ENCODE peak calls at places on chromosomes 13 and 19, in nine cellular contexts. One of them, this sample, is unnamed.

GRCh38 chr13:75136151-75136550 is 345.8 kb downstream of the TBC1D4 start:
- DNase-seq in effector CD8-positive, alpha-beta T cell: no peak
- DNase-seq in substantia nigra: no peak
- DNase-seq in left kidney: no peak
- DNase-seq in frontal cortex: no peak
- DNase-seq in stimulated activated CD4-positive, alpha-beta T cell treated with anti-CD3 and anti-CD28 coated beads, Interleukin-1b, Interleukin-23, amount 100 ng/mL, for 24 hours: no peak
- DNase-seq in lower lobe of right lung: no peak
- DNase-seq in fibroblast of pulmonary artery: no peak
- DNase-seq in A673: no peak
- DNase-seq in this sample: peak; percentile 70

GRCh38 chr13:27053902-27054595 is 117.6 kb downstream of the USP12 start:
- DNase-seq in effector CD8-positive, alpha-beta T cell: no peak
- DNase-seq in substantia nigra: no peak
- DNase-seq in left kidney: no peak
- DNase-seq in frontal cortex: no peak
- DNase-seq in stimulated activated CD4-positive, alpha-beta T cell treated with anti-CD3 and anti-CD28 coated beads, Interleukin-1b, Interleukin-23, amount 100 ng/mL, for 24 hours: no peak
- DNase-seq in lower lobe of right lung: no peak
- DNase-seq in fibroblast of pulmonary artery: peak; percentile 69
- DNase-seq in A673: no peak
- DNase-seq in this sample: no peak

GRCh38 chr19:40659566-40659965 is 30.9 kb downstream of the NUMBL start:
- DNase-seq in effector CD8-positive, alpha-beta T cell: no peak
- DNase-seq in substantia nigra: no peak
- DNase-seq in left kidney: no peak
- DNase-seq in frontal cortex: no peak
- DNase-seq in stimulated activated CD4-positive, alpha-beta T cell treated with anti-CD3 and anti-CD28 coated beads, Interleukin-1b, Interleukin-23, amount 100 ng/mL, for 24 hours: no peak
- DNase-seq in lower lobe of right lung: no peak
- DNase-seq in fibroblast of pulmonary artery: no peak
- DNase-seq in A673: no peak
- DNase-seq in this sample: no peak

GRCh38 chr19:33868821-33869412 is 72.2 kb downstream of the KCTD15 start:
- DNase-seq in effector CD8-positive, alpha-beta T cell: no peak
- DNase-seq in substantia nigra: peak; percentile 27
- DNase-seq in left kidney: peak; percentile 79
- DNase-seq in frontal cortex: peak; percentile 63
- DNase-seq in stimulated activated CD4-positive, alpha-beta T cell treated with anti-CD3 and anti-CD28 coated beads, Interleukin-1b, Interleukin-23, amount 100 ng/mL, for 24 hours: no peak
- DNase-seq in lower lobe of right lung: no peak
- DNase-seq in fibroblast of pulmonary artery: peak; percentile 44
- DNase-seq in A673: no peak
- DNase-seq in this sample: no peak

GRCh38 chr19:52662631-52663030 is 24.5 kb upstream of the ZNF83 start:
- DNase-seq in effector CD8-positive, alpha-beta T cell: no peak
- DNase-seq in substantia nigra: no peak
- DNase-seq in left kidney: no peak
- DNase-seq in frontal cortex: no peak
- DNase-seq in stimulated activated CD4-positive, alpha-beta T cell treated with anti-CD3 and anti-CD28 coated beads, Interleukin-1b, Interleukin-23, amount 100 ng/mL, for 24 hours: no peak
- DNase-seq in lower lobe of right lung: no peak
- DNase-seq in fibroblast of pulmonary artery: no peak
- DNase-seq in A673: no peak
- DNase-seq in this sample: no peak

GRCh38 chr13:36082806-36083205 is 48.4 kb downstream of the DCLK1 start:
- DNase-seq in effector CD8-positive, alpha-beta T cell: no peak
- DNase-seq in substantia nigra: no peak
- DNase-seq in left kidney: no peak
- DNase-seq in frontal cortex: no peak
- DNase-seq in stimulated activated CD4-positive, alpha-beta T cell treated with anti-CD3 and anti-CD28 coated beads, Interleukin-1b, Interleukin-23, amount 100 ng/mL, for 24 hours: no peak
- DNase-seq in lower lobe of right lung: no peak
- DNase-seq in fibroblast of pulmonary artery: no peak
- DNase-seq in A673: no peak
- DNase-seq in this sample: no peak

GRCh38 chr19:6738726-6739389 is 622 bp upstream of the TRIP10 start:
- DNase-seq in effector CD8-positive, alpha-beta T cell: peak; percentile 38
- DNase-seq in substantia nigra: no peak
- DNase-seq in left kidney: peak; percentile 66
- DNase-seq in frontal cortex: no peak
- DNase-seq in stimulated activated CD4-positive, alpha-beta T cell treated with anti-CD3 and anti-CD28 coated beads, Interleukin-1b, Interleukin-23, amount 100 ng/mL, for 24 hours: no peak
- DNase-seq in lower lobe of right lung: peak; percentile 70
- DNase-seq in fibroblast of pulmonary artery: peak; percentile 39
- DNase-seq in A673: peak; percentile 53
- DNase-seq in this sample: no peak

GRCh38 chr13:68897331-68897730 is 1210.3 kb upstream of the ATXN8OS start:
- DNase-seq in effector CD8-positive, alpha-beta T cell: no peak
- DNase-seq in substantia nigra: no peak
- DNase-seq in left kidney: no peak
- DNase-seq in frontal cortex: no peak
- DNase-seq in stimulated activated CD4-positive, alpha-beta T cell treated with anti-CD3 and anti-CD28 coated beads, Interleukin-1b, Interleukin-23, amount 100 ng/mL, for 24 hours: no peak
- DNase-seq in lower lobe of right lung: no peak
- DNase-seq in fibroblast of pulmonary artery: no peak
- DNase-seq in A673: no peak
- DNase-seq in this sample: no peak

GRCh38 chr19:37691881-37692504 is 27.6 kb downstream of the ZNF607 start:
- DNase-seq in effector CD8-positive, alpha-beta T cell: peak; percentile 56
- DNase-seq in substantia nigra: peak; percentile 85
- DNase-seq in left kidney: peak; percentile 93
- DNase-seq in frontal cortex: peak; percentile 81
- DNase-seq in stimulated activated CD4-positive, alpha-beta T cell treated with anti-CD3 and anti-CD28 coated beads, Interleukin-1b, Interleukin-23, amount 100 ng/mL, for 24 hours: peak; percentile 42
- DNase-seq in lower lobe of right lung: peak; percentile 88
- DNase-seq in fibroblast of pulmonary artery: peak; percentile 91
- DNase-seq in A673: peak; percentile 83
- DNase-seq in this sample: peak; percentile 87

GRCh38 chr19:51150627-51151026 is 8.5 kb downstream of the SIGLEC7 start:
- DNase-seq in effector CD8-positive, alpha-beta T cell: no peak
- DNase-seq in substantia nigra: no peak
- DNase-seq in left kidney: no peak
- DNase-seq in frontal cortex: no peak
- DNase-seq in stimulated activated CD4-positive, alpha-beta T cell treated with anti-CD3 and anti-CD28 coated beads, Interleukin-1b, Interleukin-23, amount 100 ng/mL, for 24 hours: no peak
- DNase-seq in lower lobe of right lung: no peak
- DNase-seq in fibroblast of pulmonary artery: peak; percentile 15
- DNase-seq in A673: no peak
- DNase-seq in this sample: no peak

GRCh38 chr13:36839281-36839680 is 20.3 kb downstream of the RFXAP start:
- DNase-seq in effector CD8-positive, alpha-beta T cell: no peak
- DNase-seq in substantia nigra: no peak
- DNase-seq in left kidney: peak; percentile 53
- DNase-seq in frontal cortex: no peak
- DNase-seq in stimulated activated CD4-positive, alpha-beta T cell treated with anti-CD3 and anti-CD28 coated beads, Interleukin-1b, Interleukin-23, amount 100 ng/mL, for 24 hours: no peak
- DNase-seq in lower lobe of right lung: no peak
- DNase-seq in fibroblast of pulmonary artery: no peak
- DNase-seq in A673: no peak
- DNase-seq in this sample: no peak

GRCh38 chr19:7533281-7533819 is 2.2 kb upstream of the PNPLA6 start:
- DNase-seq in effector CD8-positive, alpha-beta T cell: no peak
- DNase-seq in substantia nigra: peak; percentile 35
- DNase-seq in left kidney: peak; percentile 75
- DNase-seq in frontal cortex: no peak
- DNase-seq in stimulated activated CD4-positive, alpha-beta T cell treated with anti-CD3 and anti-CD28 coated beads, Interleukin-1b, Interleukin-23, amount 100 ng/mL, for 24 hours: no peak
- DNase-seq in lower lobe of right lung: peak; percentile 74
- DNase-seq in fibroblast of pulmonary artery: peak; percentile 68
- DNase-seq in A673: peak; percentile 64
- DNase-seq in this sample: no peak

GRCh38 chr19:41194157-41194552 is 1.1 kb downstream of the CYP2S1 start:
- DNase-seq in effector CD8-positive, alpha-beta T cell: no peak
- DNase-seq in substantia nigra: no peak
- DNase-seq in left kidney: no peak
- DNase-seq in frontal cortex: no peak
- DNase-seq in stimulated activated CD4-positive, alpha-beta T cell treated with anti-CD3 and anti-CD28 coated beads, Interleukin-1b, Interleukin-23, amount 100 ng/mL, for 24 hours: no peak
- DNase-seq in lower lobe of right lung: no peak
- DNase-seq in fibroblast of pulmonary artery: no peak
- DNase-seq in A673: no peak
- DNase-seq in this sample: no peak

GRCh38 chr19:16588089-16588823 is 16.0 kb upstream of the SLC35E1 start:
- DNase-seq in effector CD8-positive, alpha-beta T cell: no peak
- DNase-seq in substantia nigra: peak; percentile 44
- DNase-seq in left kidney: peak; percentile 33
- DNase-seq in frontal cortex: peak; percentile 36
- DNase-seq in stimulated activated CD4-positive, alpha-beta T cell treated with anti-CD3 and anti-CD28 coated beads, Interleukin-1b, Interleukin-23, amount 100 ng/mL, for 24 hours: no peak
- DNase-seq in lower lobe of right lung: no peak
- DNase-seq in fibroblast of pulmonary artery: peak; percentile 39
- DNase-seq in A673: no peak
- DNase-seq in this sample: peak; percentile 94

GRCh38 chr13:75021151-75021550 is 460.8 kb downstream of the TBC1D4 start:
- DNase-seq in effector CD8-positive, alpha-beta T cell: no peak
- DNase-seq in substantia nigra: no peak
- DNase-seq in left kidney: no peak
- DNase-seq in frontal cortex: no peak
- DNase-seq in stimulated activated CD4-positive, alpha-beta T cell treated with anti-CD3 and anti-CD28 coated beads, Interleukin-1b, Interleukin-23, amount 100 ng/mL, for 24 hours: no peak
- DNase-seq in lower lobe of right lung: no peak
- DNase-seq in fibroblast of pulmonary artery: no peak
- DNase-seq in A673: no peak
- DNase-seq in this sample: no peak

GRCh38 chr19:44212865-44213346 is 574 bp downstream of the ZNF227 start:
- DNase-seq in effector CD8-positive, alpha-beta T cell: no peak
- DNase-seq in substantia nigra: peak; percentile 10
- DNase-seq in left kidney: peak; percentile 52
- DNase-seq in frontal cortex: peak; percentile 21
- DNase-seq in stimulated activated CD4-positive, alpha-beta T cell treated with anti-CD3 and anti-CD28 coated beads, Interleukin-1b, Interleukin-23, amount 100 ng/mL, for 24 hours: no peak
- DNase-seq in lower lobe of right lung: no peak
- DNase-seq in fibroblast of pulmonary artery: peak; percentile 37
- DNase-seq in A673: peak; percentile 30
- DNase-seq in this sample: peak; percentile 61

GRCh38 chr13:46748300-46748699 is 48.7 kb downstream of the ESD start:
- DNase-seq in effector CD8-positive, alpha-beta T cell: no peak
- DNase-seq in substantia nigra: no peak
- DNase-seq in left kidney: no peak
- DNase-seq in frontal cortex: no peak
- DNase-seq in stimulated activated CD4-positive, alpha-beta T cell treated with anti-CD3 and anti-CD28 coated beads, Interleukin-1b, Interleukin-23, amount 100 ng/mL, for 24 hours: no peak
- DNase-seq in lower lobe of right lung: no peak
- DNase-seq in fibroblast of pulmonary artery: no peak
- DNase-seq in A673: no peak
- DNase-seq in this sample: no peak

GRCh38 chr13:103698000-103698399 is 631.8 kb upstream of the SLC10A2 start:
- DNase-seq in effector CD8-positive, alpha-beta T cell: no peak
- DNase-seq in substantia nigra: no peak
- DNase-seq in left kidney: no peak
- DNase-seq in frontal cortex: no peak
- DNase-seq in stimulated activated CD4-positive, alpha-beta T cell treated with anti-CD3 and anti-CD28 coated beads, Interleukin-1b, Interleukin-23, amount 100 ng/mL, for 24 hours: no peak
- DNase-seq in lower lobe of right lung: no peak
- DNase-seq in fibroblast of pulmonary artery: no peak
- DNase-seq in A673: no peak
- DNase-seq in this sample: peak; percentile 13

GRCh38 chr19:43711751-43712355 is 4.0 kb upstream of the IRGC start:
- DNase-seq in effector CD8-positive, alpha-beta T cell: no peak
- DNase-seq in substantia nigra: no peak
- DNase-seq in left kidney: no peak
- DNase-seq in frontal cortex: no peak
- DNase-seq in stimulated activated CD4-positive, alpha-beta T cell treated with anti-CD3 and anti-CD28 coated beads, Interleukin-1b, Interleukin-23, amount 100 ng/mL, for 24 hours: no peak
- DNase-seq in lower lobe of right lung: no peak
- DNase-seq in fibroblast of pulmonary artery: no peak
- DNase-seq in A673: no peak
- DNase-seq in this sample: no peak

GRCh38 chr13:42594577-42595571 is 20.9 kb downstream of the TNFSF11 start:
- DNase-seq in effector CD8-positive, alpha-beta T cell: peak; percentile 8
- DNase-seq in substantia nigra: peak; percentile 2
- DNase-seq in left kidney: peak; percentile 82
- DNase-seq in frontal cortex: peak; percentile 66
- DNase-seq in stimulated activated CD4-positive, alpha-beta T cell treated with anti-CD3 and anti-CD28 coated beads, Interleukin-1b, Interleukin-23, amount 100 ng/mL, for 24 hours: peak; percentile 12
- DNase-seq in lower lobe of right lung: no peak
- DNase-seq in fibroblast of pulmonary artery: peak; percentile 95
- DNase-seq in A673: peak; percentile 77
- DNase-seq in this sample: peak; percentile 80

GRCh38 chr19:50568321-50569022 is at the start of gene LRRC4B:
- DNase-seq in effector CD8-positive, alpha-beta T cell: no peak
- DNase-seq in substantia nigra: peak; percentile 75
- DNase-seq in left kidney: peak; percentile 94
- DNase-seq in frontal cortex: peak; percentile 83
- DNase-seq in stimulated activated CD4-positive, alpha-beta T cell treated with anti-CD3 and anti-CD28 coated beads, Interleukin-1b, Interleukin-23, amount 100 ng/mL, for 24 hours: no peak
- DNase-seq in lower lobe of right lung: no peak
- DNase-seq in fibroblast of pulmonary artery: peak; percentile 15
- DNase-seq in A673: peak; percentile 70
- DNase-seq in this sample: no peak

GRCh38 chr13:75717525-75717924 is 81.4 kb downstream of the LMO7 start:
- DNase-seq in effector CD8-positive, alpha-beta T cell: no peak
- DNase-seq in substantia nigra: no peak
- DNase-seq in left kidney: peak; percentile 66
- DNase-seq in frontal cortex: no peak
- DNase-seq in stimulated activated CD4-positive, alpha-beta T cell treated with anti-CD3 and anti-CD28 coated beads, Interleukin-1b, Interleukin-23, amount 100 ng/mL, for 24 hours: no peak
- DNase-seq in lower lobe of right lung: no peak
- DNase-seq in fibroblast of pulmonary artery: no peak
- DNase-seq in A673: peak; percentile 40
- DNase-seq in this sample: no peak

GRCh38 chr19:49558591-49558990 is 21.8 kb downstream of the NOSIP start:
- DNase-seq in effector CD8-positive, alpha-beta T cell: peak; percentile 9
- DNase-seq in substantia nigra: no peak
- DNase-seq in left kidney: no peak
- DNase-seq in frontal cortex: no peak
- DNase-seq in stimulated activated CD4-positive, alpha-beta T cell treated with anti-CD3 and anti-CD28 coated beads, Interleukin-1b, Interleukin-23, amount 100 ng/mL, for 24 hours: no peak
- DNase-seq in lower lobe of right lung: no peak
- DNase-seq in fibroblast of pulmonary artery: no peak
- DNase-seq in A673: no peak
- DNase-seq in this sample: no peak

GRCh38 chr13:67296511-67296910 is 66.4 kb upstream of the PCDH9 start:
- DNase-seq in effector CD8-positive, alpha-beta T cell: no peak
- DNase-seq in substantia nigra: no peak
- DNase-seq in left kidney: no peak
- DNase-seq in frontal cortex: no peak
- DNase-seq in stimulated activated CD4-positive, alpha-beta T cell treated with anti-CD3 and anti-CD28 coated beads, Interleukin-1b, Interleukin-23, amount 100 ng/mL, for 24 hours: no peak
- DNase-seq in lower lobe of right lung: no peak
- DNase-seq in fibroblast of pulmonary artery: no peak
- DNase-seq in A673: no peak
- DNase-seq in this sample: no peak

GRCh38 chr13:40168425-40169155 is 497.9 kb downstream of the FOXO1 start:
- DNase-seq in effector CD8-positive, alpha-beta T cell: no peak
- DNase-seq in substantia nigra: no peak
- DNase-seq in left kidney: no peak
- DNase-seq in frontal cortex: no peak
- DNase-seq in stimulated activated CD4-positive, alpha-beta T cell treated with anti-CD3 and anti-CD28 coated beads, Interleukin-1b, Interleukin-23, amount 100 ng/mL, for 24 hours: no peak
- DNase-seq in lower lobe of right lung: no peak
- DNase-seq in fibroblast of pulmonary artery: peak; percentile 33
- DNase-seq in A673: no peak
- DNase-seq in this sample: no peak

GRCh38 chr19:33301900-33302174 is 497 bp downstream of the CEBPA start:
- DNase-seq in effector CD8-positive, alpha-beta T cell: no peak
- DNase-seq in substantia nigra: no peak
- DNase-seq in left kidney: no peak
- DNase-seq in frontal cortex: no peak
- DNase-seq in stimulated activated CD4-positive, alpha-beta T cell treated with anti-CD3 and anti-CD28 coated beads, Interleukin-1b, Interleukin-23, amount 100 ng/mL, for 24 hours: no peak
- DNase-seq in lower lobe of right lung: no peak
- DNase-seq in fibroblast of pulmonary artery: no peak
- DNase-seq in A673: no peak
- DNase-seq in this sample: no peak

GRCh38 chr13:30371649-30372265 is 50.5 kb upstream of the UBE2L5 start:
- DNase-seq in effector CD8-positive, alpha-beta T cell: peak; percentile 28
- DNase-seq in substantia nigra: no peak
- DNase-seq in left kidney: peak; percentile 22
- DNase-seq in frontal cortex: no peak
- DNase-seq in stimulated activated CD4-positive, alpha-beta T cell treated with anti-CD3 and anti-CD28 coated beads, Interleukin-1b, Interleukin-23, amount 100 ng/mL, for 24 hours: no peak
- DNase-seq in lower lobe of right lung: no peak
- DNase-seq in fibroblast of pulmonary artery: peak; percentile 42
- DNase-seq in A673: no peak
- DNase-seq in this sample: no peak

GRCh38 chr13:41458939-41459753 is 1.8 kb downstream of the RGCC start:
- DNase-seq in effector CD8-positive, alpha-beta T cell: peak; percentile 40
- DNase-seq in substantia nigra: no peak
- DNase-seq in left kidney: peak; percentile 31
- DNase-seq in frontal cortex: peak; percentile 37
- DNase-seq in stimulated activated CD4-positive, alpha-beta T cell treated with anti-CD3 and anti-CD28 coated beads, Interleukin-1b, Interleukin-23, amount 100 ng/mL, for 24 hours: no peak
- DNase-seq in lower lobe of right lung: peak; percentile 65
- DNase-seq in fibroblast of pulmonary artery: peak; percentile 85
- DNase-seq in A673: peak; percentile 15
- DNase-seq in this sample: peak; percentile 64

GRCh38 chr19:18300930-18301717 is 19.7 kb upstream of the JUND start:
- DNase-seq in effector CD8-positive, alpha-beta T cell: no peak
- DNase-seq in substantia nigra: no peak
- DNase-seq in left kidney: no peak
- DNase-seq in frontal cortex: no peak
- DNase-seq in stimulated activated CD4-positive, alpha-beta T cell treated with anti-CD3 and anti-CD28 coated beads, Interleukin-1b, Interleukin-23, amount 100 ng/mL, for 24 hours: no peak
- DNase-seq in lower lobe of right lung: peak; percentile 83
- DNase-seq in fibroblast of pulmonary artery: peak; percentile 55
- DNase-seq in A673: no peak
- DNase-seq in this sample: peak; percentile 8

GRCh38 chr13:112743451-112744305 is 53.8 kb downstream of the ATP11A start:
- DNase-seq in effector CD8-positive, alpha-beta T cell: no peak
- DNase-seq in substantia nigra: no peak
- DNase-seq in left kidney: no peak
- DNase-seq in frontal cortex: no peak
- DNase-seq in stimulated activated CD4-positive, alpha-beta T cell treated with anti-CD3 and anti-CD28 coated beads, Interleukin-1b, Interleukin-23, amount 100 ng/mL, for 24 hours: no peak
- DNase-seq in lower lobe of right lung: no peak
- DNase-seq in fibroblast of pulmonary artery: no peak
- DNase-seq in A673: no peak
- DNase-seq in this sample: no peak

GRCh38 chr19:43561144-43561970 is 14.0 kb downstream of the XRCC1 start:
- DNase-seq in effector CD8-positive, alpha-beta T cell: no peak
- DNase-seq in substantia nigra: no peak
- DNase-seq in left kidney: no peak
- DNase-seq in frontal cortex: no peak
- DNase-seq in stimulated activated CD4-positive, alpha-beta T cell treated with anti-CD3 and anti-CD28 coated beads, Interleukin-1b, Interleukin-23, amount 100 ng/mL, for 24 hours: no peak
- DNase-seq in lower lobe of right lung: no peak
- DNase-seq in fibroblast of pulmonary artery: no peak
- DNase-seq in A673: no peak
- DNase-seq in this sample: no peak